ENCODE peak calls at places on chromosomes 2 and 18, in four cellular contexts. Y is AG04450, J is cardiac fibroblast, X is brain microvascular endothelial cell. D is an unnamed sample.

GRCh38 chr2:121102949-121103348 is 182.1 kb downstream of the TFCP2L1 start:
- DNase-seq in Y (no peak), J (no peak), X (no peak), D (no peak)

GRCh38 chr2:75525434-75526308 is 35.1 kb downstream of the EVA1A start:
- DNase-seq in Y (no peak), J (no peak), X (peak; percentile 22), D (no peak)

GRCh38 chr2:46655551-46656436 is 176.4 kb downstream of the TMEM247 start:
- DNase-seq in Y (no peak), J (peak; percentile 90), X (no peak), D (peak; percentile 36)

GRCh38 chr2:120546077-120546864 is 189.4 kb upstream of the GLI2 start:
- DNase-seq in Y (peak; percentile 86), J (peak; percentile 84), X (peak; percentile 95), D (peak; percentile 97)

GRCh38 chr2:26724784-26725515 is 32.4 kb downstream of the KCNK3 start:
- DNase-seq in Y (no peak), J (no peak), X (no peak), D (no peak)

GRCh38 chr18:51029378-51029693 is 677 bp upstream of the SMAD4 start:
- DNase-seq in Y (no peak), J (no peak), X (no peak), D (no peak)

GRCh38 chr18:59096098-59096779 is 43.4 kb upstream of the SEC11C start:
- DNase-seq in Y (no peak), J (no peak), X (no peak), D (no peak)

GRCh38 chr2:202965810-202966454 is 48.7 kb upstream of the NBEAL1 start:
- DNase-seq in Y (peak; percentile 15), J (peak; percentile 83), X (peak; percentile 69), D (peak; percentile 48)

GRCh38 chr2:26316041-26316440 is 29.9 kb upstream of the SELENOI start:
- DNase-seq in Y (no peak), J (no peak), X (no peak), D (no peak)

GRCh38 chr2:105399207-105399861 is 483 bp upstream of the FHL2 start:
- DNase-seq in Y (no peak), J (no peak), X (no peak), D (no peak)

GRCh38 chr2:233801357-233802131 is 23.4 kb downstream of the MROH2A start:
- DNase-seq in Y (no peak), J (peak; percentile 10), X (no peak), D (no peak)

GRCh38 chr2:10534514-10535250 is 86.6 kb upstream of the ODC1 start:
- DNase-seq in Y (no peak), J (no peak), X (peak; percentile 51), D (no peak)

GRCh38 chr2:42200534-42201227 is 31.5 kb downstream of the EML4 start:
- DNase-seq in Y (no peak), J (peak; percentile 85), X (peak; percentile 47), D (peak; percentile 19)

GRCh38 chr18:70288851-70289328 is at the start of gene SOCS6:
- DNase-seq in Y (peak; percentile 15), J (peak; percentile 78), X (no peak), D (no peak)

GRCh38 chr2:144706671-144707070 is 186.8 kb upstream of the ZEB2 start:
- DNase-seq in Y (no peak), J (no peak), X (no peak), D (no peak)

GRCh38 chr2:144705328-144706245 is 185.7 kb upstream of the ZEB2 start:
- DNase-seq in Y (no peak), J (peak; percentile 31), X (no peak), D (no peak)

GRCh38 chr2:144702051-144702450 is 182.1 kb upstream of the ZEB2 start:
- DNase-seq in Y (no peak), J (no peak), X (no peak), D (no peak)

GRCh38 chr2:144703852-144704324 is 184.0 kb upstream of the ZEB2 start:
- DNase-seq in Y (peak; percentile 26), J (peak; percentile 71), X (peak; percentile 52), D (peak; percentile 69)

GRCh38 chr2:144704696-144705095 is 184.8 kb upstream of the ZEB2 start:
- DNase-seq in Y (no peak), J (no peak), X (no peak), D (no peak)
- H3K4me3 ChIP-seq in Y (no peak overlapping the region), J (no peak overlapping the region), X (no peak overlapping the region), D (no peak overlapping the region)

DNA sequence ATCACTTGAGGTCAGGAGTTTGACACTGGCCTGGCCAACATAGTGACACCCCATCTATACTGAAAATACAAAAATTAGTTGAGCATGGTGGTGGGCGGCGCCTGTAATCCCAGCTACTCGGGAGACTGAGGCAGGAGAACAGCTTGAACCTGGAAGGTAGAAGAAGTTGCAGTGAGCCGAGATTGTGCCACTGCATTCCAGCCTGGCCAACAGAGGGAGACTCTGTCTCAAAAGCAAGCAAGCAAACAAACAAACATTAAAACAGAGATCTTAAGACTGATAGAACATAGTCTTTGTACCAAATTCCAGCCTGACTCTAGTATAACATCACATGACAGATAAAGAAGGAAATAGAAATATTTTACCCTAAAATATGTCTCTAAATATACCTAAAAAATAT is 168.1 kb downstream of the PTPRM start:
- DNase-seq in Y (no peak), J (no peak), X (no peak), D (no peak)
- TF ChIP-seq CTCF in Y (no peak), J (peak; percentile 38), X (peak; percentile 57), D (peak; percentile 60)

GRCh38 chr2:237455764-237456163 is 31.3 kb upstream of the MLPH start:
- DNase-seq in Y (no peak), J (no peak), X (no peak), D (no peak)
- H3K4me3 ChIP-seq in Y (no peak overlapping the region), J (no peak overlapping the region), X (no peak overlapping the region), D (no peak overlapping the region)

GRCh38 chr2:45008296-45009129 is 739 bp downstream of the SIX2 start:
- DNase-seq in Y (no peak), J (peak; percentile 47), X (no peak), D (no peak)
- TF ChIP-seq CTCF in Y (no peak), J (no peak), X (no peak), D (no peak)